ENCODE peak calls at places on chromosomes 1 and 21, in four cellular contexts. U, E, M and N are unnamed samples.

GRCh38 chr21:46626536-46627302 is 8.8 kb upstream of the PRMT2 start:
- DNase-seq in U (no peak), M (no peak), E (no peak), N (no peak)

GRCh38 chr1:30383131-30383793 is 340.1 kb downstream of the MATN1 start:
- DNase-seq in U (no peak), E (no peak), M (no peak), N (no peak)

GRCh38 chr1:41851589-41851988 is 67.1 kb downstream of the HIVEP3 start:
- DNase-seq in U (no peak), E (no peak), M (no peak), N (no peak)

GRCh38 chr1:84944767-84945486 is 51.9 kb upstream of the LPAR3 start:
- DNase-seq in U (peak), M (no peak), E (peak), N (peak)

GRCh38 chr1:26218906-26219494 is 15.0 kb upstream of the CEP85 start:
- DNase-seq in U (no peak), E (no peak), M (no peak), N (no peak)

GRCh38 chr1:57065442-57065841 is 99.6 kb upstream of the C8B start:
- DNase-seq in U (no peak), E (no peak), M (no peak), N (no peak)

GRCh38 chr1:146001734-146002133 is 5.4 kb upstream of the TXNIP start:
- DNase-seq in U (no peak), M (no peak), E (no peak), N (no peak)

GRCh38 chr1:37945743-37946702 is 830 bp downstream of the INPP5B start:
- DNase-seq in M (no peak), E (peak), U (no peak), N (no peak)

GRCh38 chr1:222234351-222234750 is 313.6 kb downstream of the HHIPL2 start:
- DNase-seq in U (no peak), M (no peak), E (no peak), N (no peak)

GRCh38 chr1:80657707-80658106 is 1143.0 kb upstream of the ADGRL2 start:
- DNase-seq in U (no peak), M (no peak), E (no peak), N (no peak)

GRCh38 chr1:56709269-56709880 is 64.3 kb downstream of the PRKAA2 start:
- DNase-seq in M (no peak), U (no peak), E (peak), N (no peak)

GRCh38 chr1:119711804-119712341 is at the start of gene PHGDH:
- DNase-seq in U (peak), E (peak), M (peak), N (peak)

GRCh38 chr1:104979651-104980050 is 1230.0 kb downstream of the AMY1C start:
- DNase-seq in M (no peak), U (no peak), E (no peak), N (no peak)

GRCh38 chr1:245060684-245061374 is 94.0 kb upstream of the KIF26B start:
- DNase-seq in E (no peak), U (no peak), M (no peak), N (no peak)

GRCh38 chr1:110541996-110542395 is 23.0 kb upstream of the KCNA10 start:
- DNase-seq in U (no peak), E (no peak), M (no peak), N (no peak)

GRCh38 chr1:73770109-73770905 is 427.7 kb downstream of the LRRIQ3 start:
- DNase-seq in M (no peak), E (no peak), U (no peak), N (no peak)

GRCh38 chr21:41583274-41583790 is 75.4 kb upstream of the TMPRSS2 start:
- DNase-seq in E (no peak), M (no peak), U (no peak), N (no peak)

GRCh38 chr1:90198616-90199015 is 203.7 kb downstream of the ZNF326 start:
- DNase-seq in E (no peak), U (no peak), M (no peak), N (no peak)

GRCh38 chr1:43997979-43998378 is 6.6 kb downstream of the CCDC24 start:
- DNase-seq in M (no peak), U (no peak), E (no peak), N (no peak)

GRCh38 chr1:44000266-44000665 is 8.9 kb downstream of the CCDC24 start:
- DNase-seq in U (no peak), E (no peak), M (no peak), N (no peak)

GRCh38 chr1:44002165-44002564 is 10.8 kb downstream of the CCDC24 start:
- DNase-seq in U (no peak), E (no peak), M (no peak), N (no peak)

GRCh38 chr1:43999455-43999854 is 8.1 kb downstream of the CCDC24 start:
- DNase-seq in U (no peak), E (no peak), M (no peak), N (no peak)

DNA sequence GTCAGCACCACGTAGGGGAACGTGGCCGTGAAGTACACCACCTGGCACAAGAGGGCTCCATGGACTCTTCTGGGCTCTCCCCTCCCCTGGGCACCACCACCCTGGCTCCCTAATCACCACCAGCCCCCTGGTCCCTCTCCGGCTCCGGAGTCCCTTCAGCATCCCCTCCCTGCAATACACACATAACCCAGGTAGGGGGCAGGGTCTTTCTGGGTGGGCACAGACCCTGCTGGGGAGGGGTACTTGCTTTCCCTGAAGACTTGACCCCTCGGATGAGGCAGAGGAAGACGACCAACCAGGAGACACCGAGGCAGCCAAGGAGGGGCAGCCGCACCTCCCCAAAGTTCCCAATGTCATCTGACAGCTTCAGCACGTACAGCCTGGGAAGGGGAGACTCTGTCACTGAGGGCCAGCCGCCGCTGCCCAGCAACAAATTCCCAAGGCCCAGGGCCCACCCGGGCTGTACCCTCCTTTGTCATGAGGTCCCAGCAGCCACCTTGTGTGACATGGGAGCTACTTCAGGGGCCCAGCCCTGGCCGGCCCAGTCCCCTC is 11.3 kb downstream of the CCDC24 start:
- DNase-seq in U (no peak), M (no peak), E (no peak), N (no peak)
- TF ChIP-seq TAF1 in U (no peak), M (no peak), E (no peak), N (no peak)

DNA sequence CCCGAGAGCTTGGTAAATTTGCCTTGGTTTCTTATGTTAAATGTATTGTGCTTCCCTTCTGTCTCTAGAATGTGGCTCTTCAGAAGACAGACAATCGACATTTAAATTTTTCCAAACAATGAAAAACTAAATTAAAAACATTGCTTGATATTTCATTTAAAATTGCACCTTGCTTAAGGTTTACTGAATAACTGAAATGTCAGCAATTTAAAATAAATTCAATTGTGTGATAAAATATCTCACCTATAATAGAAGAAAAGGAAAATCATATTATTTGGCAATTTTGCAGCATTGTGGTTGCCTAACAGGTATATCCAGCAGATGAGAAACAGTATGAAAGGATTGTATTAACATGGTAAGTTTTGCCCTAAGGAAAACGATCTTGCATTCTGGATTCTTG is 56.5 kb downstream of the MAP3K21 start:
- DNase-seq in E (no peak), M (no peak), U (no peak), N (no peak)
- TF ChIP-seq TAF1 in E (no peak), M (no peak), U (no peak), N (no peak)

GRCh38 chr1:208997726-208998312 is 585.7 kb upstream of the CAMK1G start:
- DNase-seq in E (no peak), M (no peak), U (no peak), N (no peak)
- TF ChIP-seq TAF1 in E (no peak), M (no peak), U (no peak), N (no peak)

GRCh38 chr1:229131243-229132105 is 139.4 kb upstream of the RAB4A start:
- DNase-seq in E (no peak), U (no peak), M (no peak), N (no peak)
- TF ChIP-seq TAF1 in E (no peak), U (no peak), M (no peak), N (no peak)

GRCh38 chr1:240000634-240001033 is 91.0 kb upstream of the FMN2 start:
- DNase-seq in U (no peak), E (no peak), M (no peak), N (no peak)
- TF ChIP-seq TAF1 in U (no peak), E (no peak), M (no peak), N (no peak)

GRCh38 chr1:65469889-65470340 is 49.4 kb downstream of the LEPR start:
- DNase-seq in E (peak), M (no peak), U (no peak), N (no peak)
- TF ChIP-seq TAF1 in E (no peak), M (no peak), U (no peak), N (no peak)

GRCh38 chr21:21682172-21682571 is 684.0 kb downstream of the NCAM2 start:
- DNase-seq in M (no peak), E (no peak), U (no peak), N (no peak)
- TF ChIP-seq TAF1 in M (no peak), E (no peak), U (no peak), N (no peak)